ENCODE peak calls at places on chromosome 9, in nine cellular contexts. K, G, P, Y, B, T, A, U and N are unnamed samples.

GRCh38 chr9:126169736-126170135 is 156.9 kb upstream of the MVB12B start:
- DNase-seq in Y (no peak), A (peak), K (no peak), B (no peak), P (no peak), G (no peak), T (no peak), U (peak), N (no peak)

GRCh38 chr9:95071450-95071849 is 246.1 kb downstream of the FANCC start:
- DNase-seq in Y (no peak), A (no peak), P (no peak), B (no peak), G (no peak), U (peak), K (no peak), T (no peak), N (no peak)

GRCh38 chr9:88230612-88231011 is 92.3 kb upstream of the SPATA31C2 start:
- DNase-seq in T (no peak), Y (no peak), A (no peak), G (no peak), P (no peak), B (no peak), U (no peak), K (peak), N (no peak)

GRCh38 chr9:69174645-69175487 is 789 bp downstream of the TJP2 start:
- DNase-seq in B (peak), K (peak), T (peak), Y (peak), A (no peak), G (peak), U (peak), P (peak), N (peak)

GRCh38 chr9:83699615-83700014 is 8.1 kb downstream of the UBQLN1 start:
- DNase-seq in U (no peak), T (no peak), K (no peak), G (no peak), B (no peak), P (no peak), A (no peak), Y (no peak), N (no peak)

GRCh38 chr9:80954521-80954920 is 734.8 kb downstream of the TLE1 start:
- DNase-seq in P (no peak), T (no peak), Y (no peak), A (no peak), B (no peak), K (peak), U (no peak), G (no peak), N (no peak)

GRCh38 chr9:129591916-129592315 is 29.0 kb downstream of the C9orf50 start:
- DNase-seq in U (no peak), P (no peak), G (no peak), A (no peak), T (no peak), K (no peak), B (no peak), Y (no peak), N (no peak)

GRCh38 chr9:110016340-110016739 is 191.6 kb downstream of the C9orf152 start:
- DNase-seq in G (no peak), U (no peak), K (peak), A (no peak), B (peak), P (no peak), Y (no peak), T (no peak), N (no peak)

GRCh38 chr9:133050142-133050541 is 11.6 kb upstream of the CEL start:
- DNase-seq in U (no peak), G (no peak), K (peak), P (no peak), T (no peak), B (no peak), Y (no peak), A (no peak), N (no peak)

GRCh38 chr9:38482918-38483592 is 58.8 kb upstream of the IGFBPL1 start:
- DNase-seq in U (no peak), T (no peak), Y (no peak), G (no peak), A (no peak), P (no peak), B (no peak), K (no peak), N (peak)

GRCh38 chr9:97312556-97312955 is 5.1 kb downstream of the CCDC180 start:
- DNase-seq in G (no peak), U (no peak), P (no peak), K (no peak), A (no peak), B (no peak), T (no peak), Y (no peak), N (no peak)

GRCh38 chr9:37028425-37029031 is 5.5 kb downstream of the PAX5 start:
- DNase-seq in G (no peak), B (no peak), T (no peak), A (no peak), Y (no peak), K (no peak), P (no peak), U (no peak), N (no peak)

DNA sequence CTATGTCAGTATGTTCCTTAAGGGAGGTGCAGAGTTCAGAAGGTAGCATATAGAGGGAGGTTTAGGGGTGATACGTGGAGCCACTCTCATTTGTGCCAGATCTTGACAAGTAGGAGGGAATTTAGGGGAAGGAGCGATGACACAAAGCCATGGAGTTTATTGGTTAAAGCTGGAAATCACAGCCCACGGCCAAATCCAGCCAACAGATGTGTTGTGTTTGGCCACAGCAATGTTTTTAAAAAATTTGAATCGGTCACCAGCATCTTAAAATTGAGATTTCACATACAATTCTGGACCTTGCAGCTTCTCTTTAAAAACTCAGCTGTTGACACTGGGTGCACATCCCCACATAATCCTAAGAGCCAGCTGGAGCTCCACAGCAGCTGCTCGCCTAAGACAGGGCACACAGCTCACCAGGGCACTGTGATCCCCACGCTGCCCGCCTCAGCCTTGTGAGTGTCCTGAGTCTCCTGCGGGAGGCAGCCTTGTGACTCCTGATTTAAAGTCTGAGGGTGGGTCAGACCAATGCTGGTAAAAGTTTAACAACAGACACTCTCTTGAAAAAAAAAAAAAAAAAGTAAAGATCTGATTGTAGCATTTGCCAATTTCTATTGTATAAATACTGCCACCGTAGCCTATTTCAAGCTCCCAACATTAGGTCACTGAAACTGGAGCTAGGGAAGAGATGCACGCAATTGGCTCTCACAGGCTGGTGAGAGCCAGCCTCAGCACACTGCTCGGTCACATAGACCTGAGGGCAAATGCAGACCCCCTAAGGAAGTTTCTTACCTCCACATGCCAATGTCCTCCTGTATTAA is 124.9 kb downstream of the HSD17B3 start:
- DNase-seq in T (no peak), P (no peak), U (no peak), A (peak), K (no peak), G (no peak), B (no peak), Y (no peak), N (no peak)
- TF ChIP-seq POLR2A in T (no peak), P (no peak), U (no peak), A (no peak), K (no peak), G (no peak), B (no peak), Y (no peak), N (no peak)

DNA sequence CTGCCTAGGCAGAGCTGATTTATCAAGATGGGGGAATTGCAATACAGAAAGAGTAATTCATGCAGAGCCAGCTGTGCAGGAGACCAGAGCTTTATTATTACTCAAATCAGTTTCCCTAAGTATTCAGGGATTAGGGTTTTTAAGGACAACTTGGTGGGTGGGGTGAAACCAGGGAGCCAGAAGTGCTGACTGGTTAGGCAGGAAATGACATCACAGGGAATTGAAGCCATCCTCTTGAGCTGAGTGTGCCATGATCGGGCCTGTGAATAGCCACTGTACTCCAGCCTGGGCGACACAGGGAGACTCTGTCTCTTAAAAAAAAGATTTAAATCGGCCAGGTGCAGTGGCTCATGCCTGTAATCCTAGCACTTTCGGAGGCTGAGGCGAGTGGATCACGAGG is 45.3 kb upstream of the CDK5RAP2 start:
- DNase-seq in U (no peak), B (no peak), K (peak), P (no peak), A (no peak), G (no peak), Y (no peak), T (no peak), N (no peak)
- TF ChIP-seq POLR2A in U (no peak), B (no peak), K (no peak), P (no peak), A (no peak), G (no peak), Y (no peak), T (no peak), N (no peak)

GRCh38 chr9:131398204-131398603 is 4.3 kb downstream of the PRRC2B start:
- DNase-seq in U (no peak), P (no peak), K (no peak), Y (no peak), T (no peak), A (peak), B (peak), G (no peak), N (peak)
- TF ChIP-seq POLR2A in U (no peak), P (no peak), K (no peak), Y (no peak), T (no peak), A (no peak), B (no peak), G (no peak), N (no peak)

GRCh38 chr9:135403733-135404450 is 75.7 kb upstream of the PPP1R26 start:
- DNase-seq in Y (no peak), U (no peak), B (no peak), T (no peak), P (no peak), K (no peak), A (no peak), G (no peak), N (no peak)

GRCh38 chr9:135400496-135400895 is 79.1 kb upstream of the PPP1R26 start:
- DNase-seq in T (no peak), G (no peak), Y (no peak), U (no peak), B (no peak), A (no peak), P (no peak), K (no peak), N (no peak)

GRCh38 chr9:135402739-135403695 is 76.6 kb upstream of the PPP1R26 start:
- DNase-seq in Y (no peak), K (no peak), A (no peak), T (no peak), U (no peak), G (no peak), P (no peak), B (no peak), N (no peak)

GRCh38 chr9:135401218-135401617 is 78.4 kb upstream of the PPP1R26 start:
- DNase-seq in P (no peak), A (no peak), G (no peak), Y (no peak), K (no peak), B (no peak), U (no peak), T (no peak), N (no peak)

GRCh38 chr9:135402048-135402738 is 77.4 kb upstream of the PPP1R26 start:
- DNase-seq in Y (no peak), K (no peak), A (no peak), P (no peak), T (no peak), G (no peak), U (no peak), B (no peak), N (no peak)
- TF ChIP-seq POLR2A in Y (no peak), K (no peak), A (no peak), P (no peak), T (no peak), G (no peak), U (no peak), B (no peak), N (no peak)

DNA sequence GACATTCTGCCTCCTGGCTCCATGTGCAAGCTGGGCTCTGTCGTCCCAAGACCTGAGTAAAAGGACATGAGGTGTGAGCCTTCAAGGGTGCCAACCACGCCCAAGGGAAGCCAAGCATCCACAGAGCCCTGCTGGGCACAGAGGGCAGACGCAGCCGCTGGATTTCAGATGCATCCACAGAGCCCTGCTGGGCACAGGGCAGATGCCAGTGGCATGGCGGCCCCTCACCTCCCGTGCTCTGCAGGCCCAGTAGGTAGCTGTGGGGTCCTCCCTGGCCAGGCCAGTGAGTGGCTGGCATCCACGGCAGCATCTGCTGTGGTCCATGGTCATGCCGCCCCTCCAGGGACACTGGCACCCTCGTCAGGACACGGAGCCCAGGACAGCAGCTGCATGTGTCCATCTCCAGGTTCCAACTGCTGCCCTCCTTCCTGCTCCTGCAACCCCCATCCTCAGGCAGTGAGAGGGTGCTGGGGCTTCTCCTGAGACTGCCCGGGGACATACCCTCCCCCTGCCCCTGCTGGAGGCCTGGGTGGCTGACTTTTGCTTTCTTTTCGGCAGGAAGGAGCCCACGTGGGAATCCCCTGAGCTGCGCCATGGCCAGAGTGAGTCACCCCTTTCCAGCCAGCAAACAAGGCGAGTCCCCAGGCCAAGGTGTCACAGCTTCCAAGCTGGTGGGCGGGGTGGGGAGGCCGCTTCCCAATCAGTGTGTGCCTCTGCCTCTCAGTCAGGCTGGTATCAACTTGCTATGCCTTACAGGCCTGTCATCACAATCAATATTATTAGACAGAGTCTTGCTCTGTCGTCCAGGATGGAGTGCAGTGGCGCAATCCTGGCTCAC is 4.0 kb upstream of the TRAF2 start:
- DNase-seq in A (peak), K (peak), P (no peak), B (peak), T (no peak), Y (peak), U (peak), G (peak), N (no peak)
- TF ChIP-seq POLR2A in A (no peak), K (no peak), P (no peak), B (no peak), T (no peak), Y (no peak), U (no peak), G (no peak), N (no peak)

GRCh38 chr9:86413966-86414880 is 60.0 kb upstream of the TUT7 start:
- DNase-seq in Y (no peak), B (peak), U (no peak), T (no peak), G (peak), A (no peak), K (peak), P (peak), N (no peak)
- TF ChIP-seq POLR2A in Y (no peak), B (no peak), U (no peak), T (no peak), G (no peak), A (no peak), K (no peak), P (no peak), N (no peak)

GRCh38 chr9:136436055-136436634 is 3.5 kb downstream of the INPP5E start:
- DNase-seq in B (no peak), K (no peak), A (no peak), P (no peak), Y (no peak), G (no peak), U (no peak), T (no peak), N (no peak)

GRCh38 chr9:136438909-136439549 is 616 bp downstream of the INPP5E start:
- DNase-seq in T (no peak), Y (no peak), K (peak), B (peak), U (no peak), G (peak), P (peak), A (no peak), N (peak)

GRCh38 chr9:136438548-136438908 is 1.1 kb downstream of the INPP5E start:
- DNase-seq in A (no peak), T (no peak), K (peak), G (no peak), B (peak), P (peak), Y (no peak), U (no peak), N (peak)

GRCh38 chr9:136437839-136438547 is 1.7 kb downstream of the INPP5E start:
- DNase-seq in A (no peak), P (no peak), U (no peak), Y (no peak), T (no peak), G (no peak), K (peak), B (no peak), N (no peak)

DNA sequence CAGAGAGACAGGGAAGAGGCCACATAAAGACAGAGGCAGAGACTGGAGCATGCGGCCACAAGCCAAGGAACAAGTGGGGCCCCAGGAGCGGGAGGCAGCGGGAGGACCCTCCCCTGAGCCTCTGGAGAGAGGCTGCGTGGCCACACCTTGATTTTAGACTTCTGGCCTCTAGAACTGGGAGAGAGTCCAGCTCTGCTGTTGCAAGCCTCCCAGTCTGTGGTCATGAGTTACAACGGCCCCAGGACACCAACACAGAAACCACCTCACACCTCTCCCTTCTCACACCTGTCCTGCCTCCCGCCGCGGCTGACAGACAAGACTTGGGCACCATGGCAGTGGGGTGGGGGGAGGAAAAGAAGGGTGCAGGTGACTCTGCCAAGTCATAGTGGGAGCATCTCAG is 2.2 kb downstream of the INPP5E start:
- DNase-seq in T (no peak), K (peak), A (no peak), Y (no peak), U (no peak), B (no peak), P (peak), G (no peak), N (no peak)
- TF ChIP-seq POLR2A in T (no peak), K (no peak), A (no peak), Y (no peak), U (no peak), B (no peak), P (no peak), G (no peak), N (no peak)